ENCODE peak calls at places on chromosomes 12 and 14, in nine cellular contexts. B is activated CD8-positive, alpha-beta T cell treated with anti-CD3 and anti-CD28 coated beads, Interleukin-2, amount 10 ng/mL, durations not matched to agents 7 days and 5 days; R is choroid plexus epithelial cell; S is HEK293T; A is mucosa of gallbladder; D is HCT116; E is AG09309; T is NCI-H2171 treated with DMSO at 0.1 percent for 48 hours; W is osteocyte. V is an unnamed sample.

GRCh38 chr14:91417983-91418386 is 365 bp upstream of the CCDC88C start:
- DNase-seq in B (peak), R (no peak), S (peak), A (no peak), D (peak), E (no peak), T (peak), W (no peak), V (peak)

GRCh38 chr14:98217530-98217929 is 1054.5 kb downstream of the BCL11B start:
- DNase-seq in B (no peak), R (no peak), S (no peak), A (no peak), D (no peak), E (no peak), T (no peak), W (no peak), V (no peak)

GRCh38 chr12:73161970-73162369 is 889.8 kb downstream of the TRHDE start:
- DNase-seq in B (no peak), R (no peak), S (no peak), A (no peak), D (no peak), E (no peak), T (no peak), W (no peak), V (no peak)

GRCh38 chr12:63294327-63294632 is 143.3 kb upstream of the AVPR1A start:
- DNase-seq in B (no peak), R (peak), S (no peak), A (peak), D (peak), E (peak), T (no peak), W (no peak), V (no peak)

GRCh38 chr12:57233357-57234232 is 4.1 kb downstream of the SHMT2 start:
- DNase-seq in B (no peak), R (peak), S (no peak), A (no peak), D (no peak), E (no peak), T (no peak), W (no peak), V (no peak)

GRCh38 chr12:76033116-76034001 is 1.8 kb upstream of the PHLDA1 start:
- DNase-seq in B (no peak), R (peak), S (no peak), A (no peak), D (no peak), E (no peak), T (no peak), W (no peak), V (no peak)

GRCh38 chr12:83954071-83954789 is 958.4 kb downstream of the SLC6A15 start:
- DNase-seq in B (no peak), R (no peak), S (no peak), A (no peak), D (no peak), E (no peak), T (no peak), W (no peak), V (no peak)

GRCh38 chr12:131916306-131917138 is 12.6 kb upstream of the PUS1 start:
- DNase-seq in B (no peak), R (no peak), S (peak), A (no peak), D (no peak), E (no peak), T (no peak), W (no peak), V (no peak)

GRCh38 chr12:13241833-13242232 is 45.3 kb downstream of the EMP1 start:
- DNase-seq in B (no peak), R (peak), S (no peak), A (peak), D (peak), E (no peak), T (no peak), W (no peak), V (no peak)

GRCh38 chr12:110669193-110669502 is 19.8 kb downstream of the HVCN1 start:
- DNase-seq in B (no peak), R (no peak), S (no peak), A (no peak), D (no peak), E (no peak), T (no peak), W (no peak), V (no peak)

GRCh38 chr14:76975865-76976622 is 52.5 kb downstream of the IRF2BPL start:
- DNase-seq in B (no peak), R (no peak), S (no peak), A (no peak), D (no peak), E (no peak), T (no peak), W (no peak), V (no peak)

GRCh38 chr14:48563465-48563864 is 888.1 kb upstream of the MDGA2 start:
- DNase-seq in B (no peak), R (no peak), S (no peak), A (no peak), D (peak), E (no peak), T (no peak), W (no peak), V (no peak)

GRCh38 chr12:115155665-115156645 is 472.0 kb upstream of the TBX3 start:
- DNase-seq in B (no peak), R (peak), S (no peak), A (no peak), D (no peak), E (peak), T (no peak), W (no peak), V (no peak)

GRCh38 chr12:16076553-16076952 is 165.4 kb downstream of the DERA start:
- DNase-seq in B (no peak), R (peak), S (peak), A (peak), D (peak), E (no peak), T (peak), W (no peak), V (peak)

GRCh38 chr12:77179515-77179914 is 114.1 kb upstream of the E2F7 start:
- DNase-seq in B (no peak), R (no peak), S (no peak), A (no peak), D (no peak), E (no peak), T (no peak), W (no peak), V (no peak)

GRCh38 chr12:13114251-13115052 is 11.0 kb upstream of the GSG1 start:
- DNase-seq in B (no peak), R (no peak), S (no peak), A (no peak), D (no peak), E (no peak), T (no peak), W (no peak), V (no peak)

GRCh38 chr14:72049462-72049861 is 117.2 kb downstream of the RGS6 start:
- DNase-seq in B (no peak), R (no peak), S (no peak), A (no peak), D (peak), E (no peak), T (no peak), W (no peak), V (no peak)

GRCh38 chr14:90750701-90751100 is 65.5 kb downstream of the TTC7B start:
- DNase-seq in B (no peak), R (no peak), S (no peak), A (no peak), D (no peak), E (no peak), T (no peak), W (peak), V (no peak)

GRCh38 chr12:77724367-77724957 is 106.2 kb upstream of the NAV3 start:
- DNase-seq in B (no peak), R (peak), S (peak), A (peak), D (peak), E (peak), T (peak), W (no peak), V (no peak)

GRCh38 chr12:34403706-34404376 is 381.5 kb downstream of the ALG10 start:
- DNase-seq in B (no peak), R (no peak), S (peak), A (peak), D (no peak), E (no peak), T (no peak), W (peak), V (no peak)

GRCh38 chr14:100682749-100683148 is 43.9 kb upstream of the DLK1 start:
- DNase-seq in B (no peak), R (no peak), S (no peak), A (no peak), D (no peak), E (no peak), T (no peak), W (no peak), V (no peak)

GRCh38 chr14:72060917-72061316 is 128.7 kb downstream of the RGS6 start:
- DNase-seq in B (no peak), R (no peak), S (no peak), A (no peak), D (no peak), E (no peak), T (no peak), W (no peak), V (no peak)

GRCh38 chr12:131091976-131092691 is 138.4 kb downstream of the ADGRD1 start:
- DNase-seq in B (no peak), R (no peak), S (no peak), A (no peak), D (no peak), E (no peak), T (no peak), W (peak), V (no peak)